ENCODE peak calls at places on chromosomes 12 and 14, in six cellular contexts. K is GM23248, P is GM12878, D is IMR-90, S is HCT116, Q is neural progenitor cell. L is an unnamed sample.

GRCh38 chr12:79764641-79765040 is 73.9 kb upstream of the PAWR start:
- DNase-seq in K (no peak), P (no peak), D (no peak), S (no peak), Q (no peak), L (no peak)

GRCh38 chr12:71799105-71799504 is 40.5 kb upstream of the TBC1D15 start:
- DNase-seq in K (peak; percentile 63), P (no peak), D (peak; percentile 59), S (no peak), Q (peak; percentile 14), L (peak; percentile 49)

GRCh38 chr14:93731753-93732152 is 56.5 kb downstream of the PRIMA1 start:
- DNase-seq in K (no peak), P (no peak), D (no peak), S (no peak), Q (no peak), L (peak; percentile 50)

GRCh38 chr12:56529656-56530055 is 8.0 kb downstream of the RBMS2 start:
- DNase-seq in K (no peak), P (no peak), D (no peak), S (no peak), Q (no peak), L (no peak)

GRCh38 chr12:93318720-93319522 is 58.8 kb upstream of the NUDT4 start:
- DNase-seq in K (peak; percentile 20), P (no peak), D (no peak), S (no peak), Q (peak; percentile 13), L (no peak)

GRCh38 chr14:73753887-73754880 is 40.0 kb upstream of the PNMA1 start:
- DNase-seq in K (peak; percentile 69), P (peak; percentile 61), D (no peak), S (no peak), Q (no peak), L (peak; percentile 92)

GRCh38 chr12:22312336-22312735 is 22.2 kb downstream of the ST8SIA1 start:
- DNase-seq in K (peak; percentile 83), P (no peak), D (peak; percentile 54), S (no peak), Q (peak; percentile 6), L (no peak)

GRCh38 chr12:13816394-13816793 is 165.0 kb downstream of the GRIN2B start:
- DNase-seq in K (no peak), P (no peak), D (no peak), S (no peak), Q (peak; percentile 61), L (no peak)

GRCh38 chr12:27626239-27626638 is 70.0 kb upstream of the REP15 start:
- DNase-seq in K (no peak), P (no peak), D (no peak), S (no peak), Q (no peak), L (no peak)

GRCh38 chr12:93111791-93112208 is 182.7 kb upstream of the EEA1 start:
- DNase-seq in K (peak; percentile 43), P (no peak), D (no peak), S (no peak), Q (no peak), L (no peak)

GRCh38 chr12:124188561-124189405 is 106.1 kb upstream of the RFLNA start:
- DNase-seq in K (no peak), P (no peak), D (no peak), S (no peak), Q (no peak), L (no peak)

GRCh38 chr14:96037891-96038557 is 1.1 kb upstream of the C14orf132 start:
- DNase-seq in K (peak; percentile 77), P (no peak), D (no peak), S (peak; percentile 74), Q (no peak), L (peak; percentile 77)

GRCh38 chr14:70203686-70204085 is 14.9 kb upstream of the SLC8A3 start:
- DNase-seq in K (no peak), P (no peak), D (no peak), S (no peak), Q (no peak), L (no peak)

GRCh38 chr12:79121486-79121885 is 256.9 kb downstream of the SYT1 start:
- DNase-seq in K (peak; percentile 22), P (no peak), D (no peak), S (peak; percentile 4), Q (no peak), L (peak; percentile 27)

GRCh38 chr12:106753526-106753925 is 21.0 kb upstream of the RIC8B start:
- DNase-seq in K (no peak), P (peak; percentile 67), D (no peak), S (no peak), Q (no peak), L (no peak)

GRCh38 chr12:125944446-125944845 is 879.2 kb downstream of the AACS start:
- DNase-seq in K (no peak), P (no peak), D (no peak), S (no peak), Q (no peak), L (no peak)

GRCh38 chr12:127822743-127823433 is 444.1 kb upstream of the TMEM132C start:
- DNase-seq in K (peak; percentile 14), P (no peak), D (no peak), S (no peak), Q (no peak), L (no peak)

GRCh38 chr14:84468153-84468552 is 1061.8 kb upstream of the FLRT2 start:
- DNase-seq in K (no peak), P (no peak), D (no peak), S (no peak), Q (no peak), L (no peak)

GRCh38 chr12:20150835-20151234 is 217.5 kb upstream of the PDE3A start:
- DNase-seq in K (no peak), P (no peak), D (no peak), S (no peak), Q (no peak), L (no peak)

GRCh38 chr12:131521326-131521725 is 189.6 kb upstream of the SFSWAP start:
- DNase-seq in K (no peak), P (no peak), D (no peak), S (no peak), Q (no peak), L (no peak)

GRCh38 chr12:103596981-103597380 is 9.9 kb downstream of the STAB2 start:
- DNase-seq in K (no peak), P (no peak), D (no peak), S (no peak), Q (no peak), L (no peak)

GRCh38 chr12:10574307-10574706 is 39.1 kb downstream of the MAGOHB start:
- DNase-seq in K (no peak), P (no peak), D (no peak), S (no peak), Q (no peak), L (no peak)

GRCh38 chr14:24296341-24297157 is 3.0 kb downstream of the DHRS1 start:
- DNase-seq in K (peak; percentile 94), P (peak; percentile 82), D (peak; percentile 97), S (no peak), Q (peak; percentile 75), L (peak; percentile 99)

GRCh38 chr14:66815687-66816086 is 307.7 kb downstream of the GPHN start:
- DNase-seq in K (no peak), P (no peak), D (no peak), S (no peak), Q (no peak), L (no peak)

GRCh38 chr14:55316528-55316927 is 45.3 kb downstream of the FBXO34 start:
- DNase-seq in K (no peak), P (no peak), D (no peak), S (no peak), Q (no peak), L (no peak)

GRCh38 chr14:47674546-47675238 is 713 bp downstream of the MDGA2 start:
- DNase-seq in K (no peak), P (no peak), D (no peak), S (no peak), Q (peak; percentile 65), L (peak; percentile 50)

GRCh38 chr12:24198936-24199644 is 249.6 kb upstream of the SOX5 start:
- DNase-seq in K (no peak), P (peak; percentile 34), D (no peak), S (no peak), Q (no peak), L (no peak)

GRCh38 chr12:88726806-88727722 is 146.8 kb upstream of the KITLG start:
- DNase-seq in K (peak; percentile 84), P (no peak), D (peak; percentile 83), S (no peak), Q (no peak), L (no peak)

GRCh38 chr14:101563352-101563653 is 2.0 kb downstream of the DIO3 start:
- DNase-seq in K (no peak), P (no peak), D (no peak), S (no peak), Q (no peak), L (peak; percentile 82)

GRCh38 chr14:101564444-101564776 is 3.1 kb downstream of the DIO3 start:
- DNase-seq in K (no peak), P (no peak), D (no peak), S (no peak), Q (no peak), L (no peak)

GRCh38 chr14:101563654-101564443 is 2.6 kb downstream of the DIO3 start:
- DNase-seq in K (no peak), P (no peak), D (no peak), S (no peak), Q (peak; percentile 58), L (peak; percentile 88)

GRCh38 chr14:101567252-101567651 is 6.0 kb downstream of the DIO3 start:
- DNase-seq in K (no peak), P (no peak), D (no peak), S (no peak), Q (no peak), L (peak; percentile 84)

GRCh38 chr14:101564819-101565698 is 3.8 kb downstream of the DIO3 start:
- DNase-seq in K (no peak), P (no peak), D (no peak), S (no peak), Q (peak; percentile 74), L (peak; percentile 84)
- H3K4me2 ChIP-seq in K (no peak overlapping the region), P (no peak overlapping the region), D (no peak overlapping the region), S (no peak overlapping the region), Q (peak overlapping the region; percentile 74), L (no peak overlapping the region)

GRCh38 chr14:76985021-76985420 is 43.5 kb downstream of the IRF2BPL start:
- DNase-seq in K (no peak), P (no peak), D (peak; percentile 75), S (no peak), Q (no peak), L (no peak)
- H2AFZ ChIP-seq in K (no peak overlapping the region), P (no peak overlapping the region), D (peak overlapping the region; percentile 59), S (no peak overlapping the region), Q (no peak overlapping the region), L (peak overlapping the region; percentile 41)

GRCh38 chr12:29041621-29042020 is 107.5 kb upstream of the FAR2 start:
- DNase-seq in K (peak; percentile 91), P (no peak), D (peak; percentile 76), S (peak; percentile 36), Q (no peak), L (peak; percentile 65)
- H3K4me2 ChIP-seq in K (peak overlapping the region; percentile 81), P (no peak overlapping the region), D (peak overlapping the region; percentile 77), S (peak overlapping the region; percentile 69), Q (no peak overlapping the region), L (peak overlapping the region; percentile 65)

GRCh38 chr12:46043972-46044520 is 53.7 kb upstream of the SCAF11 start:
- DNase-seq in K (no peak), P (no peak), D (no peak), S (no peak), Q (no peak), L (no peak)

GRCh38 chr12:46049665-46050064 is 59.3 kb upstream of the SCAF11 start:
- DNase-seq in K (no peak), P (no peak), D (no peak), S (no peak), Q (no peak), L (no peak)

GRCh38 chr12:46050805-46051204 is 60.4 kb upstream of the SCAF11 start:
- DNase-seq in K (no peak), P (no peak), D (no peak), S (no peak), Q (no peak), L (no peak)

GRCh38 chr12:46046436-46046835 is 56.1 kb upstream of the SCAF11 start:
- DNase-seq in K (no peak), P (no peak), D (no peak), S (no peak), Q (no peak), L (no peak)
- H2AFZ ChIP-seq in K (no peak overlapping the region), P (no peak overlapping the region), D (no peak overlapping the region), S (no peak overlapping the region), Q (no peak overlapping the region), L (no peak overlapping the region)

L was measured in osteoblast.